ENCODE peak calls at places on chromosomes 6 and 20, in six cellular contexts. T is IMR-90, B is breast epithelium, S is uterus, X is ovary, E is H54. C is an unnamed sample.

GRCh38 chr6:89085409-89086012 is 5.0 kb downstream of the PNRC1 start:
- DNase-seq in T (no peak), B (no peak), S (no peak), X (no peak), E (no peak), C (no peak)

GRCh38 chr6:36340671-36341454 is 4.2 kb upstream of the BNIP5 start:
- DNase-seq in T (peak), B (peak), S (peak), X (peak), E (peak), C (peak)

GRCh38 chr6:46186583-46186982 is 15.8 kb upstream of the ENPP5 start:
- DNase-seq in T (no peak), B (no peak), S (no peak), X (no peak), E (no peak), C (no peak)

GRCh38 chr6:90347411-90347841 is 50.8 kb upstream of the BACH2 start:
- DNase-seq in T (no peak), B (no peak), S (no peak), X (no peak), E (no peak), C (no peak)

GRCh38 chr20:5041433-5041832 is 40.1 kb upstream of the SLC23A2 start:
- DNase-seq in T (no peak), B (no peak), S (no peak), X (peak), E (no peak), C (no peak)

GRCh38 chr6:135182120-135182992 is 1.2 kb downstream of the MYB start:
- DNase-seq in T (no peak), B (no peak), S (peak), X (no peak), E (peak), C (peak)

GRCh38 chr20:51525241-51526104 is 17.0 kb downstream of the NFATC2 start:
- DNase-seq in T (no peak), B (no peak), S (no peak), X (no peak), E (no peak), C (peak)

GRCh38 chr6:159529820-159530405 is 163.1 kb downstream of the SOD2 start:
- DNase-seq in T (no peak), B (no peak), S (peak), X (no peak), E (no peak), C (no peak)

GRCh38 chr6:788058-788457 is 95.1 kb upstream of the EXOC2 start:
- DNase-seq in T (no peak), B (no peak), S (no peak), X (no peak), E (no peak), C (no peak)

GRCh38 chr6:156963712-156964700 is 186.8 kb downstream of the ARID1B start:
- DNase-seq in T (peak), B (no peak), S (no peak), X (no peak), E (no peak), C (peak)

GRCh38 chr6:4020822-4021132 is 58.2 kb downstream of the FAM217A start:
- DNase-seq in T (no peak), B (no peak), S (no peak), X (no peak), E (no peak), C (no peak)

GRCh38 chr6:4023240-4023639 is 55.7 kb downstream of the FAM217A start:
- DNase-seq in T (no peak), B (no peak), S (no peak), X (no peak), E (no peak), C (peak)

GRCh38 chr6:4018194-4019111 is 60.5 kb downstream of the FAM217A start:
- DNase-seq in T (peak), B (peak), S (peak), X (peak), E (peak), C (peak)

GRCh38 chr6:4021862-4022715 is 56.8 kb downstream of the FAM217A start:
- DNase-seq in T (no peak), B (no peak), S (no peak), X (no peak), E (peak), C (peak)

DNA sequence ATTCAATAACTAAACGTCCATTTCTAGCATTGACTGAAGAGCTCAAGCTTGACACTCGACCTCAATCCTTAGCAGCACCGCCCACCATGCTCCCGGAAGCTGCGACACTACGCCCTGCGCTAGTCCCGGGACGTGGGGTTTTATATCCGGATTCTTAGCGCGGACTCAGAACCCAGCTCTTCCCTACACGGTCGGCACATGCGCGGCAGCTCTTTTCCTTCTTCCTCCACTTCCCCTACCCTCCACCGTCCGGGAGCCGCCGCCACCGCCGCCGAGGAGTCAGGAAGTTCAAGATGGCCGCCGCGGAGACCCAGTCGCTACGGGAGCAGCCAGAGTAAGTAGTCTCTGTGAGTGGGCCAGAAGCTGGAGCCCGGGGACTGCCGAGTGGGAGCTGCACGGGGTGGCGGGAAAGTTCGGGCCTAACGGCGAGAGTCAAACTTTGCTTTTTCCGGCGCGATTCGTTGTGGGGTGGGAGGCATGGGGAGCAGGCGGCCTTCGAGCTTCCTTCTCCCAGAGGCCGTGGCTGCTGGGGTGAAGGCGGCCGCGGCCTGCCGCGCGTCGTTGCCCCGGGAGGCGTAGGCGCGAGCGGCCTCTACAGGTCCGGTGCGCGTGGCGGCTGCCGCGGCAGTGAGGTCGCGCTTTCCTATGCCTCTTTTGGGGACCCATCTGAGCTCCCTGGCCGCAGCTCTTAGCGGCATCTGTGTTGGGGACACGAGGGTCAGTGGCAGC is 57.6 kb downstream of the FAM217A start:
- DNase-seq in T (peak), B (peak), S (peak), X (peak), E (peak), C (peak)
- TF ChIP-seq POLR2A in T (peak), B (peak), S (peak), X (peak), E (peak), C (peak)

DNA sequence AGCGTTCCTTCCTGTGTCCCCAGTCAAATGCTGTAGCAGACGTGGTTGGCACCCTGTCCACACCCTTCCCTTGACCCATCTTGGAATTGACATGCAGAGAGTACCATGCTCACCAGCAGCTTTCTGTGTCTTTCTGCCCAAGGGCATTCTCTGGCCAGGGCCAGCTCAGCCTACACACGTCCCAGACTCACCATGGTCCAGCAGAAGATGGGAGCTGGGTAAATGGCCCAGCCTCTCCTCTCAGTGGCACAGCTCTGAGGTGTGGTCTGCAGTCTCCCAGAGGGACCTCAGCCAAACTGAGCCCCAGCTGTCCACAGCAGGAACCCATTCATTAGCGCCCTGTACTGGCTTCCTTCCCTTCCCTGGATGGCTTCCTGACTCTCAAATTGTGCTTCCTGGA is 31.1 kb upstream of the BLCAP start:
- DNase-seq in T (no peak), B (no peak), S (no peak), X (no peak), E (no peak), C (no peak)
- TF ChIP-seq POLR2A in T (no peak), B (no peak), S (no peak), X (no peak), E (no peak), C (no peak)

GRCh38 chr6:29725981-29726380 is 2.7 kb downstream of the HLA-F start:
- DNase-seq in T (no peak), B (no peak), S (no peak), X (no peak), E (no peak), C (no peak)

GRCh38 chr6:29720863-29721262 is 2.4 kb upstream of the HLA-F start:
- DNase-seq in T (no peak), B (no peak), S (no peak), X (no peak), E (no peak), C (no peak)

GRCh38 chr6:29724937-29725869 is 2.0 kb downstream of the HLA-F start:
- DNase-seq in T (no peak), B (no peak), S (no peak), X (no peak), E (no peak), C (no peak)

GRCh38 chr6:29723666-29724588 is 693 bp downstream of the HLA-F start:
- DNase-seq in T (no peak), B (peak), S (peak), X (peak), E (no peak), C (no peak)

DNA sequence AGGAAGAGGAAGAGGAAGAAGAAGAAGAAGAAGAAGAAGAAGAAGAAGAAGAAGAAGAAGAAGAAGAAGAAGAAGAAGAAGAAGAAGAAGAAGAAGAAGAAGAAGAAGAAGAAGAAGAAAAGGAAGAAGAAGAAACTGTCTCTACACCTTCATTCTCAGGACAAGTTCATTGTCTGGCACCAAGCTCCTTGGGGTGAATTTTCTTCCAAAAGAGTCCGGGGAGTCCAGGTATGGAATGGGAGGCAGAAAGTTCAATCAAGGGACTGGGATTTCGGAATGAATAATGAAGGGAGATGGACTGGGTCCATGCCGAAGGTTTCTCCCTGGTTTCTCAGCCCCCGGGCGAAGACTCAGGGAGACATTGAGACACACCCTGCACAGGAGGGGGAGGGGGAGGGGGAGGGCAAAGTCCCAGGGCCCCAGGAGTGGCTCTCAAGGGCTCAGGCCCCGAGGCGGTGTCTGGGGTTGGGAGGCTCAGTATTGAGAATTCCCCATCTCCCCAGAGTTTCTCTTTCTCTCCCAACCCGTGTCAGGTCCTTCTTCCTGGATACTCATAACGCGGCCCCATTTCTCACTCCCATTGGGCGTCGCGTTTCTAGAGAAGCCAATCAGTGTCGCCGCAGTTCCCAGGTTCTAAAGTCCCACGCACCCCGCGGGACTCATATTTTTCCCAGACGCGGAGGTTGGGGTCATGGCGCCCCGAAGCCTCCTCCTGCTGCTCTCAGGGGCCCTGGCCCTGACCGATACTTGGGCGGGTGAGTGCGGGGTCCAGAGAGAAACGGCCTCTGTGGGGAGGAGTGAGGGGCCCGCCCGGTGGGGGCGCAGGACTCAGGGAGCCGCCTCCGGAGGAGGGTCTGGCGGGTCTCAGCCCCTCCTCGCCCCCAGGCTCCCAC is at the start of gene HLA-F:
- DNase-seq in T (peak), B (peak), S (peak), X (peak), E (peak), C (no peak)
- TF ChIP-seq POLR2A in T (no peak), B (peak), S (peak), X (peak), E (no peak), C (no peak)

DNA sequence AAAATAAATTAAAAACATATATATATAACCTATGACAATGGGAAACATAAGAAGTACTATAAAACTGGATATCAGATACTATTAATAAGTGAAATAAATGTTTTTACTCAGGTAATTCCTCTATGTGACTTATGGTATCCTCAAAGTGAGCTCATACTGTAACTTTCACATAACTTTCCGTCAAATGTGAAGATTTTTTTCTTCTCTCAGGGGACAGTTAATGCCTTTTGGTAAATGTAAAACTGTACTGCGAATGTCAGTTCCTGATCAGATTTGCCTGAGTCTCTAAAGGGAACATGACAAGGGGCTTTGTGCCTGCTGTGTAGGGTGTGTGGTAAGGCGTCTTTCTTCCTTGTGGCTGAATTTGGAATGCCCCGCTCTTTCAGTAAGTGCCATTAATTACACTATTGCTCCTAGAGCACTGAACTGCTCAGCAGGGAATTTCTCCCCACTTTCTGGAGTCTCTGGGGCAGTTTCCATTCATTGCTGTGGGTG is 271.8 kb downstream of the PRL start:
- DNase-seq in T (no peak), B (no peak), S (no peak), X (no peak), E (no peak), C (peak)
- TF ChIP-seq POLR2A in T (no peak), B (no peak), S (no peak), X (no peak), E (no peak), C (no peak)

GRCh38 chr6:53359088-53359842 is 10.5 kb upstream of the ELOVL5 start:
- DNase-seq in T (peak), B (peak), S (peak), X (peak), E (peak), C (peak)
- TF ChIP-seq POLR2A in T (peak), B (peak), S (peak), X (peak), E (peak), C (peak)

DNA sequence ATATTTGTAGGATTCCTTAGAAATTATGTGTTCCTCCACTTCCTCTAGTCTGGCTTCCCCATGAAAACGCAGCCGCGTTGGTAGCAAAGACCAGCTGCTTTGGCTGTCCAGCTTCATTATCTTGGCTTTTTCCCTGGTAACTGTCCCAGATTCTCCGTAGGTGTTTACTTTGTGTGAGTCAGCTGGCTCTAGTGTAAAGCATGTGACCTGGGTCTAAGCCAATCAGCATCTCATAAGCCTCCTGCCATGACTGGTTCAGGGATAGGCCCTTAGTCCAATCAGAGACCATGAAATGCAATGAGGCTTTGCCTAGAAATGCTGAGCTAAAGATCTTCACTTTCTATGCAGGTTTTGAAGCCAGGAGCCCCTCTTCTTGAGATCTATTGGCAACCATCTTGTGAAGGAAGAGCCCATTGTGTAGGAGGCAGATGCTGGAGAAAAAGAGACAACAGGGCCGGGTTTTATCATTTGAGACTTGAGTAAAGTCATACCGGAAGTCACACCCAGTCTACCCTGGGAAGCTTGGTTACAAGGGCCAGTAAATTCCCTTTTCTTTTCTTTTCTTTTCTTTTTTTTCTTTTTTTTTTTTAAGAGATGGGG is 256.6 kb upstream of the RREB1 start:
- DNase-seq in T (peak), B (no peak), S (no peak), X (peak), E (peak), C (no peak)
- TF ChIP-seq POLR2A in T (no peak), B (no peak), S (no peak), X (no peak), E (no peak), C (no peak)

GRCh38 chr20:63283397-63284082 is 9.4 kb upstream of the COL20A1 start:
- DNase-seq in T (no peak), B (no peak), S (no peak), X (no peak), E (no peak), C (no peak)
- TF ChIP-seq POLR2A in T (no peak), B (no peak), S (no peak), X (no peak), E (no peak), C (no peak)

GRCh38 chr6:81752969-81753708 is 658 bp upstream of the TENT5A start:
- DNase-seq in T (peak), B (peak), S (peak), X (peak), E (peak), C (peak)

GRCh38 chr6:81751388-81752083 is 945 bp downstream of the TENT5A start:
- DNase-seq in T (peak), B (peak), S (peak), X (peak), E (peak), C (peak)

GRCh38 chr6:81753709-81754678 is 1.5 kb upstream of the TENT5A start:
- DNase-seq in T (peak), B (peak), S (peak), X (peak), E (peak), C (peak)

GRCh38 chr6:81750660-81751387 is 1.7 kb downstream of the TENT5A start:
- DNase-seq in T (peak), B (no peak), S (no peak), X (no peak), E (no peak), C (peak)

GRCh38 chr6:81752084-81752968 is at the start of gene TENT5A:
- DNase-seq in T (peak), B (peak), S (peak), X (peak), E (peak), C (peak)
- TF ChIP-seq POLR2A in T (no peak), B (peak), S (peak), X (peak), E (peak), C (peak)

GRCh38 chr6:2914318-2914660 is 11.2 kb upstream of the SERPINB9 start:
- DNase-seq in T (no peak), B (no peak), S (no peak), X (no peak), E (no peak), C (no peak)
- TF ChIP-seq POLR2A in T (no peak), B (no peak), S (no peak), X (no peak), E (no peak), C (no peak)